ENCODE peak calls at places on chromosome 21, in six cellular contexts. X is left ventricle myocardium inferior, I is foreskin keratinocyte, F is brain microvascular endothelial cell, K is A549, O is tibial artery. A is an unnamed sample.

GRCh38 chr21:46100426-46100825 is 2.5 kb downstream of the COL6A2 start:
- DNase-seq in I (no peak), F (no peak), K (no peak), O (no peak), X (no peak), A (no peak)

GRCh38 chr21:39319251-39319756 is 5.9 kb upstream of the BRWD1 start:
- DNase-seq in X (peak), I (no peak), F (no peak), O (peak), K (no peak), A (no peak)

GRCh38 chr21:32803651-32804050 is 32.1 kb upstream of the PAXBP1 start:
- DNase-seq in I (no peak), F (peak), O (no peak), X (no peak), K (no peak), A (no peak)

GRCh38 chr21:39531777-39532333 is 80.1 kb downstream of the SH3BGR start:
- DNase-seq in O (no peak), F (no peak), X (no peak), I (peak), K (no peak), A (no peak)

GRCh38 chr21:39034590-39035536 is 148.4 kb downstream of the PSMG1 start:
- DNase-seq in F (no peak), O (no peak), K (no peak), I (no peak), X (no peak), A (no peak)

GRCh38 chr21:17688912-17689874 is 76.5 kb upstream of the BTG3 start:
- DNase-seq in X (peak), I (peak), F (peak), O (no peak), K (peak), A (no peak)

GRCh38 chr21:18614327-18614726 is 210.7 kb upstream of the TMPRSS15 start:
- DNase-seq in O (no peak), X (no peak), I (no peak), F (no peak), K (no peak), A (no peak)

GRCh38 chr21:18810136-18810535 is 406.6 kb upstream of the TMPRSS15 start:
- DNase-seq in X (no peak), I (no peak), O (no peak), K (no peak), F (no peak), A (no peak)

GRCh38 chr21:46553993-46554392 is 50.9 kb downstream of the S100B start:
- DNase-seq in X (no peak), F (no peak), I (no peak), K (no peak), O (no peak), A (no peak)

GRCh38 chr21:22791376-22791775 is 1793.2 kb downstream of the NCAM2 start:
- DNase-seq in O (no peak), I (no peak), K (no peak), F (no peak), X (no peak), A (no peak)

GRCh38 chr21:35904995-35905972 is 155.0 kb downstream of the SETD4 start:
- DNase-seq in K (no peak), O (peak), F (no peak), I (no peak), X (peak), A (no peak)

GRCh38 chr21:19547951-19548635 is 1144.5 kb upstream of the TMPRSS15 start:
- DNase-seq in F (no peak), O (no peak), I (no peak), K (no peak), X (no peak), A (no peak)

GRCh38 chr21:35153671-35154070 is 104.6 kb upstream of the RUNX1 start:
- DNase-seq in O (no peak), I (no peak), K (no peak), X (no peak), F (peak), A (no peak)

DNA sequence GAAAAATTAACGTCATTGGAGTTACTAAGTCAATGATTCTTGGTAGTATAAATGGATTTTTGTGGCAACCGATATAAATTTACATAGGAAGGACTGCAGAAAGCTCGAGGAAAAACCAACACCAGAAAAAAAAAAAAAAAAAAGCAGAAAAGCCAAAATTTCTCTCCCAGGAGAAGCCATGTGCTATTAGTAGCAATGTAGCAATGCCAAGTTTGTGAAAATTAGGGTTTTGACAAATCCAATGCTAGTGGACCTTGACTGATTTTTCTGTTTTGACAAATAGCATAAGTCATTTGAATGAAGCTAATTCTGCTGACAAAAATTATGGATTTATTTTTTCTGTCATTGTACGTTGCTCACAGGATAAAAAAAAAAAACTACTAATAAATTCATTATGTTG is 1561.9 kb downstream of the MRPL39 start:
- DNase-seq in K (no peak), X (no peak), F (no peak), O (no peak), I (no peak), A (no peak)
- TF ChIP-seq CTCF in K (no peak), X (no peak), F (no peak), O (no peak), I (no peak), A (no peak)

GRCh38 chr21:41071410-41071809 is 96.5 kb upstream of the BACE2 start:
- DNase-seq in X (no peak), F (no peak), K (peak), O (no peak), I (no peak), A (no peak)
- TF ChIP-seq CTCF in X (no peak), F (peak), K (no peak), O (no peak), I (peak), A (no peak)

DNA sequence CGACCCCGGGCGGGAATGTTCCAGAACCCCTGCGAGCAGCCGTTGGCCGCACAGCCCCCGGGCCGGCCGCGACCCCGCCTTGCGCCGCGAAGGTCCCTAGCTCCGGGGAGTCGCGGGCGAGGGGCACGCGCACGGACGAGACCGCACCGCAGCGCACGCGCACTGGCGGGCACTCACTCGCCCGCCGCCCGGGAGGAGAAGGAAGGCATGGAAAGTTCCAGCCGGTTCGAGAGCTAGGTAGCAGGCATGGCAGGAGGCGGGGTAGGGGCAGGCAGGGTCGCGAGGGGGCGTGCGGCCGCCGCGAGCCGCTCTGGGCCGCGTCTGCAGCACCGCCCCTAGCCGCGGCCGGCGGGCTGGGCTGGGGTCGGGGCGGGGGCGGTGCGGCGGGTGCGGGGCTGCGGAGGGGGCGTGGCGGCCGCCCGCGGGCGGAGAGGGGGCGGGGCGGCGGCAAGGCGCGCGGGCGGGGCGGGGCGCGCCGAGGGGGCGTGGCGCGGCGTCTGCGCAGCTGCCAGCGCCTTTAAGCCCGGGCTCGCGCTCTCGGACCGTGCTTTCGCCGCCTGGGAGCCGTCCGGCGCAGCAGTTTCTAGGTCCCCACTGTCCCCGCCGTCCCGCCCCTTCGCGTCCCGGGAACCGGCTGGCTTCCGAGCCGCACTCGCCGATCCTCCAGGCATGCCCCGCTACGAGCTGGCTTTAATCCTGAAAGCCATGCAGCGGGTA is at the start of the genes MRPS6 and SLC5A3:
- DNase-seq in X (peak), K (peak), I (peak), F (peak), O (peak), A (peak)
- TF ChIP-seq CTCF in X (peak), K (no peak), I (no peak), F (no peak), O (peak), A (no peak)

GRCh38 chr21:44750675-44751025 is 39.3 kb upstream of the TSPEAR start:
- DNase-seq in X (no peak), F (no peak), K (no peak), I (no peak), O (no peak), A (no peak)

GRCh38 chr21:44751799-44752636 is 40.6 kb upstream of the TSPEAR start:
- DNase-seq in K (no peak), I (no peak), O (peak), F (no peak), X (no peak), A (no peak)

GRCh38 chr21:44753357-44753756 is 42.0 kb upstream of the TSPEAR start:
- DNase-seq in K (no peak), F (no peak), I (no peak), O (peak), X (no peak), A (no peak)

GRCh38 chr21:44751186-44751798 is 39.9 kb upstream of the TSPEAR start:
- DNase-seq in I (no peak), O (no peak), K (no peak), X (no peak), F (no peak), A (no peak)

GRCh38 chr21:44752701-44753235 is 41.4 kb upstream of the TSPEAR start:
- DNase-seq in I (peak), X (no peak), F (no peak), O (peak), K (no peak), A (no peak)
- TF ChIP-seq CTCF in I (peak), X (peak), F (no peak), O (no peak), K (no peak), A (no peak)

GRCh38 chr21:26717146-26717739 is 128.0 kb downstream of the ADAMTS1 start:
- DNase-seq in O (no peak), K (peak), X (no peak), I (no peak), F (no peak), A (peak)
- TF ChIP-seq CTCF in O (peak), K (peak), X (peak), I (peak), F (peak), A (no peak)

DNA sequence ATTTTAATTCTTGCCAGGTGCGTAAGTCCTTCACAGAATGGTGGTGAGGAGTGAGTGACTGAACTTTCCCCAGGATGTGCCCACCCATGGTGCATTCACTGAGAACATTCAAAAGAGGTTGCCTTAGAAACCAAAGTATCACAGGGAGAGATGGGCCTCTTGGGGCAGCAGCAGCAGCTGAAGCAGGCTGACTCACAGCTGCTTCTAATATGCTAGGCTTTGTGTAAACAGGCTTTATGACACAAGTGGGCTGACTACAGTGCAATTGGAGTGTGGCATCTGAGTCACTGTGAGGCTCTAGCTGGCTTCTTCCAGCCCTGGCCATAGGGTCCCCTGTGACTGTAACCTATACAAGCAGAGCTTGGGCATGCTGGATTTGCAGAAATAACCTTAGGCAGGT is 12.6 kb downstream of the PIGP start:
- DNase-seq in I (peak), F (peak), K (peak), X (no peak), O (peak), A (no peak)
- TF ChIP-seq CTCF in I (peak), F (peak), K (no peak), X (no peak), O (no peak), A (no peak)

GRCh38 chr21:44455524-44456206 is 355 bp downstream of the LRRC3 start:
- DNase-seq in O (no peak), F (no peak), K (peak), X (peak), I (peak), A (peak)
- TF ChIP-seq CTCF in O (no peak), F (peak), K (peak), X (peak), I (peak), A (peak)

DNA sequence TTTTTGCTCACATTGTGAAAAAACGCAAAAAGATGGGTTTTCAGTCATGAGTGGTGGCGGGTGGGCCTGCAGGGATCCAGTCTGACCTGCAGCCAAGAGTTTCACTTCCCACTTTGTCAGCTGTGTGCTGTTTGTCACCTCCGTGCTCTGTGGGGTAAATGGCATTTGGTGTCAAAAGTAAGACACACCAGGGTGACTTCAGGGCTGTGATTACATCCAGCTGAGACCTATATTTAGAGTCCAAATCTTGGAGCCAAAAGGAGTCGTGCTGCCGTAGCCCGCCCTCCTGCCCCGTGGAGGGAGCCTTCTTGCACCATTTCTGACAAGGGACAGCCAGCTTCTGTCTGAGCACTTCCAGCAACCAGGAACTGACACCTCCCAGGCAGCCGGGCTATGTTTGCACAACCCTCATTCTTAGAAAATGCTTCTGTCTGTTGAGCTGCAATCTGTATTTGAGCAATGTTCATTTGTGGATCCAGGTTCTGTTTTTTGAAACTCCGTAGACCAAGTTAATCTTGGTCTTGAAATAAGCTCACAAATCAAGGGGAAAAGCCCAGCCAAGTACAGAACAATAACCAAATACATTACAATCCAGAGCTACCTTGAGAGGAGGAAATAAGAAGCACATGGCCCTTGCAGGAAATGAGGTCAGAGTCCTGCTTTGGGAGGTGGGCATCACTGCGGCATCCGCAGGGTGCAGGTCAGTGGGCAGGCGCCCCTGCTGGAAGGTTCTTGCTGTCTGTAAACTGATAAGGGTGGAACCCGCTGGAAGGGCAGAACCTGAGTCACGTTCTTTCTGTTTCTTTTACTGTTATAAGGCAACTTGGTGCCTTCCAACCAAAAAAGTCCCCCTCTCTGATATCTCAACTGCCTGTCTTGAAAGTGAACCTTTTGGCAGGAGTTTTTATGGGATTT is 14.4 kb downstream of the ABCG1 start:
- DNase-seq in O (peak), I (no peak), X (peak), K (peak), F (peak), A (peak)
- TF ChIP-seq CTCF in O (peak), I (peak), X (peak), K (no peak), F (peak), A (no peak)

GRCh38 chr21:20875741-20876140 is 122.5 kb upstream of the NCAM2 start:
- DNase-seq in F (no peak), K (no peak), I (no peak), O (no peak), X (no peak), A (no peak)
- TF ChIP-seq CTCF in F (peak), K (no peak), I (no peak), O (no peak), X (no peak), A (no peak)

GRCh38 chr21:15036189-15036588 is 28.6 kb downstream of the NRIP1 start:
- DNase-seq in K (no peak), F (no peak), X (no peak), O (no peak), I (no peak), A (no peak)

GRCh38 chr21:15037095-15037730 is 27.6 kb downstream of the NRIP1 start:
- DNase-seq in X (no peak), K (no peak), F (no peak), I (no peak), O (no peak), A (no peak)

GRCh38 chr21:15031790-15032357 is 32.9 kb downstream of the NRIP1 start:
- DNase-seq in O (no peak), F (peak), K (no peak), I (peak), X (no peak), A (no peak)

GRCh38 chr21:15037894-15038293 is 26.9 kb downstream of the NRIP1 start:
- DNase-seq in X (no peak), K (no peak), F (no peak), O (no peak), I (no peak), A (no peak)

GRCh38 chr21:15034126-15034848 is 30.5 kb downstream of the NRIP1 start:
- DNase-seq in X (no peak), K (no peak), F (no peak), O (no peak), I (peak), A (no peak)
- TF ChIP-seq CTCF in X (no peak), K (no peak), F (no peak), O (no peak), I (peak), A (no peak)

A was measured in GM20000.